ENCODE peak calls at places on chromosome 18, in five cellular contexts. N is hepatocyte, E is AG04450, J is fibroblast of the aortic adventitia, Z is mammary epithelial cell. K is an unnamed sample.

GRCh38 chr18:54254265-54254758 is 15.0 kb upstream of the POLI start:
- DNase-seq in N (peak), E (no peak), J (peak), Z (peak), K (no peak)

GRCh38 chr18:78138993-78139496 is 840.6 kb upstream of the SALL3 start:
- DNase-seq in N (no peak), E (no peak), J (no peak), Z (no peak), K (no peak)

GRCh38 chr18:45755936-45756335 is 32.0 kb downstream of the SLC14A1 start:
- DNase-seq in N (peak), E (no peak), J (peak), Z (peak), K (peak)

GRCh38 chr18:44594779-44595467 is 85.8 kb upstream of the SETBP1 start:
- DNase-seq in N (no peak), E (no peak), J (peak), Z (peak), K (no peak)

GRCh38 chr18:23856466-23857175 is 157.9 kb upstream of the TTC39C start:
- DNase-seq in N (no peak), E (no peak), J (peak), Z (peak), K (no peak)

GRCh38 chr18:73461038-73461779 is 593.4 kb upstream of the NETO1 start:
- DNase-seq in N (peak), E (no peak), J (no peak), Z (no peak), K (no peak)

GRCh38 chr18:22309191-22309590 is 108.5 kb downstream of the CTAGE1 start:
- DNase-seq in N (peak), E (peak), J (peak), Z (peak), K (no peak)

GRCh38 chr18:46310258-46310657 is 206.1 kb downstream of the HAUS1 start:
- DNase-seq in N (no peak), E (no peak), J (no peak), Z (peak), K (no peak)

GRCh38 chr18:3498705-3499451 is 48.9 kb downstream of the TGIF1 start:
- DNase-seq in N (peak), E (no peak), J (peak), Z (no peak), K (peak)

GRCh38 chr18:75220786-75221355 is 10.3 kb downstream of the TSHZ1 start:
- DNase-seq in N (no peak), E (no peak), J (no peak), Z (no peak), K (no peak)

GRCh38 chr18:8552151-8552550 is 57.1 kb upstream of the RAB12 start:
- DNase-seq in N (no peak), E (no peak), J (no peak), Z (no peak), K (no peak)

GRCh38 chr18:79803611-79804051 is 5.9 kb downstream of the KCNG2 start:
- DNase-seq in N (no peak), E (no peak), J (no peak), Z (no peak), K (no peak)

GRCh38 chr18:71942433-71942832 is 601.7 kb downstream of the CBLN2 start:
- DNase-seq in N (no peak), E (no peak), J (no peak), Z (no peak), K (no peak)

GRCh38 chr18:33594799-33595198 is 16.8 kb downstream of the ASXL3 start:
- DNase-seq in N (no peak), E (no peak), J (no peak), Z (no peak), K (no peak)

GRCh38 chr18:7646174-7646886 is 79.2 kb downstream of the PTPRM start:
- DNase-seq in N (no peak), E (no peak), J (no peak), Z (peak), K (no peak)

GRCh38 chr18:1559563-1559962 is 654.9 kb downstream of the ADCYAP1 start:
- DNase-seq in N (no peak), E (no peak), J (no peak), Z (no peak), K (no peak)

GRCh38 chr18:2510416-2510815 is 60.9 kb downstream of the METTL4 start:
- DNase-seq in N (no peak), E (no peak), J (no peak), Z (no peak), K (no peak)

GRCh38 chr18:54772081-54772480 is 56.2 kb upstream of the RAB27B start:
- DNase-seq in N (no peak), E (no peak), J (peak), Z (no peak), K (no peak)

GRCh38 chr18:79211844-79212243 is 142.7 kb downstream of the ATP9B start:
- DNase-seq in N (no peak), E (no peak), J (peak), Z (no peak), K (no peak)

GRCh38 chr18:7789853-7790552 is 222.9 kb downstream of the PTPRM start:
- DNase-seq in N (peak), E (peak), J (peak), Z (peak), K (no peak)

GRCh38 chr18:26425148-26425531 is 123.2 kb downstream of the KCTD1 start:
- DNase-seq in N (no peak), E (no peak), J (no peak), Z (peak), K (no peak)

DNA sequence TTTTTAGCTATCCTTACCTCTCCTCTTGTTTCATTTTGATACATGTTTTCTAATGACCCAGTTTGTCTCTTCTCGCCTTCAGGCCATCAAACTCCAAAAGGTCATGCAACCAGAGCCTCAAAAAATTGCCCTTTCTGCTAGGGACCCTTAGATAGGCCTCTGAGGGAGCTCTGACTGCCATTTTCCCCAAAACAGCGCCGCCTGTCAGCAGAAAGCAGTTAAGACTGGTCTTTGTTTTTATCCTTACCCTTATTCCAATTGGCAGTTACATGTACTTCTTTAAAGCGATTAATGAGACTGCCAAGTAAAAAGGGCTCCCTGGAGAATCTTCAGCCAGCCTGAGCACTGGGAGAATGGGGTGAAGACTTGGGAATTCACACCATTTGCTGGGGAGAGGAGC is 55.1 kb upstream of the RIT2 start:
- DNase-seq in N (no peak), E (no peak), J (no peak), Z (no peak), K (no peak)
- TF ChIP-seq CTCF in N (no peak), E (no peak), J (peak), Z (no peak), K (no peak)

GRCh38 chr18:41695441-41695840 is 259.6 kb upstream of the PIK3C3 start:
- DNase-seq in N (no peak), E (no peak), J (no peak), Z (no peak), K (no peak)
- H3K4me3 ChIP-seq in N (no peak), E (peak), J (no peak), Z (peak), K (no peak)

GRCh38 chr18:39795350-39795749 is 2159.7 kb upstream of the PIK3C3 start:
- DNase-seq in N (no peak), E (no peak), J (no peak), Z (no peak), K (no peak)
- TF ChIP-seq CTCF in N (no peak), E (no peak), J (no peak), Z (no peak), K (no peak)

GRCh38 chr18:48122816-48123215 is 192.4 kb upstream of the SMAD2 start:
- DNase-seq in N (no peak), E (no peak), J (no peak), Z (no peak), K (no peak)
- H3K4me3 ChIP-seq in N (no peak), E (no peak), J (no peak), Z (no peak), K (no peak)

GRCh38 chr18:13139885-13140450 is 78.6 kb upstream of the LDLRAD4 start:
- DNase-seq in N (no peak), E (no peak), J (no peak), Z (no peak), K (no peak)
- TF ChIP-seq CTCF in N (no peak), E (no peak), J (no peak), Z (no peak), K (no peak)

DNA sequence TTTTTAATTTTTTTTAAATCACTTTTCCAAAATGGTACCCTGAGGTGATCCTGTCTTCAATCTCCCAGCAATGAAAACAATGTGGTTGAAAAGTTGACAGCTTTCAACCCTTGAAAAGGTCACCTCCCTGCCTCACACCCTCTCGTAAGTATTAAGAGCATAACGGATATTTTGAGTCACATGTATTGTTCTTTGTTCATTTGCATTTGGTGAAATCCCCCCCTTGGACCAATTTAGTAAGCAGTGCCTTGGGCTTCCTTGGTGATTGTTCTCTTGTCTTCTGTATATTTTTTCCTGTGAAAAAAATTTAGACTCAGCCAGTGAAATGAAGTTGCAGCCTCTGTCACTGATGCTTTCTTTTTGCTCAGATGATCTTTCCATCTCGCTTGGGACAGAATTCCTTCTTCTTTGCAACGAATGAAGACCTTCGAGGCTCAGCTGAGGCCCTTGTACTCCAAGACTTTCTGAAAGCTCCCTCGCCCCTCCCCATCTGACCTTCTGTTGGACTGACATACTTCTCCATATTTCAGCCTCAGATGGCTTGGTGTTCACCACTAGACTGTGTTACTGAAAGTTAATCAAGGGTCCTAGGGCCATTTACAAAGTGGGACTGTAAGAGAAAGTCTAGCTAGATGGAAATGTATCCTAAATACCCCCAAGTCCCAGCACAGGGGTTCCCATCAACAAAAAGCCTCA is 158.4 kb downstream of the BCL2 start:
- DNase-seq in N (no peak), E (no peak), J (no peak), Z (no peak), K (no peak)
- H3K4me3 ChIP-seq in N (no peak), E (no peak), J (no peak), Z (no peak), K (no peak)

K was measured in BE2C.